ENCODE peak calls at places on chromosomes 16 and 17, in eight cellular contexts. F is AG09319, Q is HFF-Myc, G is nucleus accumbens, D is SK-N-MC, P is DMS79, M is ELR, T is lower leg skin. L is an unnamed sample.

GRCh38 chr17:76998839-76999238 is 130.6 kb downstream of the MGAT5B start:
- DNase-seq in F (no peak), Q (no peak), G (no peak), D (no peak), P (no peak), M (no peak), T (no peak), L (no peak)

GRCh38 chr17:78257810-78258322 is 26.4 kb downstream of the TMEM235 start:
- DNase-seq in F (no peak), Q (no peak), G (no peak), D (no peak), P (no peak), M (no peak), T (no peak), L (no peak)

GRCh38 chr17:50149425-50150353 is 788 bp downstream of the PPP1R9B start:
- DNase-seq in F (no peak), Q (no peak), G (peak; percentile 25), D (no peak), P (no peak), M (peak; percentile 85), T (no peak), L (no peak)

GRCh38 chr17:4247981-4248388 is 15.8 kb downstream of the ANKFY1 start:
- DNase-seq in F (no peak), Q (no peak), G (no peak), D (no peak), P (peak; percentile 71), M (no peak), T (no peak), L (no peak)

GRCh38 chr17:58498177-58498828 is 10.1 kb upstream of the HSF5 start:
- DNase-seq in F (no peak), Q (no peak), G (no peak), D (no peak), P (no peak), M (no peak), T (no peak), L (no peak)

GRCh38 chr16:57976331-57976796 is 5.4 kb upstream of the CNGB1 start:
- DNase-seq in F (no peak), Q (no peak), G (peak; percentile 35), D (no peak), P (no peak), M (no peak), T (no peak), L (no peak)

GRCh38 chr17:2800367-2800766 is 4.1 kb downstream of the RAP1GAP2 start:
- DNase-seq in F (no peak), Q (no peak), G (no peak), D (no peak), P (no peak), M (no peak), T (no peak), L (no peak)

GRCh38 chr17:16926061-16926511 is 45.8 kb downstream of the TNFRSF13B start:
- DNase-seq in F (no peak), Q (no peak), G (no peak), D (no peak), P (no peak), M (no peak), T (peak; percentile 56), L (no peak)

GRCh38 chr16:7581175-7581574 is 248.5 kb downstream of the RBFOX1 start:
- DNase-seq in F (no peak), Q (no peak), G (no peak), D (no peak), P (no peak), M (no peak), T (no peak), L (no peak)

GRCh38 chr16:75203667-75204409 is 3.1 kb downstream of the CTRB2 start:
- DNase-seq in F (no peak), Q (no peak), G (no peak), D (no peak), P (no peak), M (no peak), T (no peak), L (no peak)

GRCh38 chr16:714079-714478 is 839 bp upstream of the METRN start:
- DNase-seq in F (no peak), Q (no peak), G (no peak), D (no peak), P (no peak), M (peak; percentile 71), T (no peak), L (no peak)

GRCh38 chr16:54070944-54071343 is 215.6 kb downstream of the IRX3 start:
- DNase-seq in F (no peak), Q (no peak), G (no peak), D (no peak), P (no peak), M (no peak), T (no peak), L (no peak)

GRCh38 chr17:80418589-80418988 is 3.6 kb downstream of the ENDOV start:
- DNase-seq in F (no peak), Q (no peak), G (no peak), D (no peak), P (no peak), M (no peak), T (no peak), L (no peak)

GRCh38 chr17:79023886-79024771 is at the start of gene C1QTNF1:
- DNase-seq in F (no peak), Q (no peak), G (no peak), D (no peak), P (no peak), M (peak; percentile 71), T (peak; percentile 92), L (no peak)

GRCh38 chr17:42284020-42284369 is 4.3 kb upstream of the STAT5A start:
- DNase-seq in F (no peak), Q (no peak), G (no peak), D (no peak), P (no peak), M (no peak), T (no peak), L (no peak)

GRCh38 chr17:30970757-30971567 is at the start of gene RNF135:
- DNase-seq in F (peak; percentile 72), Q (peak; percentile 42), G (peak; percentile 54), D (no peak), P (peak; percentile 73), M (peak; percentile 93), T (peak; percentile 95), L (peak; percentile 54)

GRCh38 chr17:34703533-34703932 is 124.2 kb downstream of the TMEM132E start:
- DNase-seq in F (no peak), Q (peak; percentile 43), G (no peak), D (peak; percentile 34), P (no peak), M (peak; percentile 42), T (peak; percentile 37), L (peak; percentile 6)

GRCh38 chr17:75504347-75505151 is 10.8 kb downstream of the CASKIN2 start:
- DNase-seq in F (no peak), Q (no peak), G (no peak), D (no peak), P (no peak), M (peak; percentile 52), T (no peak), L (no peak)

GRCh38 chr17:57921342-57921741 is 33.9 kb downstream of the CUEDC1 start:
- DNase-seq in F (no peak), Q (no peak), G (no peak), D (no peak), P (no peak), M (no peak), T (no peak), L (no peak)

GRCh38 chr17:75308732-75309629 is 19.7 kb upstream of the SLC25A19 start:
- DNase-seq in F (no peak), Q (no peak), G (no peak), D (no peak), P (no peak), M (no peak), T (no peak), L (no peak)

GRCh38 chr17:67132366-67132765 is 88.0 kb downstream of the CACNG1 start:
- DNase-seq in F (no peak), Q (no peak), G (no peak), D (no peak), P (no peak), M (no peak), T (no peak), L (no peak)

GRCh38 chr16:31436221-31437045 is 6.2 kb downstream of the ZNF843 start:
- DNase-seq in F (no peak), Q (no peak), G (no peak), D (no peak), P (no peak), M (no peak), T (no peak), L (no peak)

GRCh38 chr16:82801361-82801760 is 174.6 kb downstream of the CDH13 start:
- DNase-seq in F (no peak), Q (no peak), G (no peak), D (no peak), P (no peak), M (peak; percentile 67), T (no peak), L (no peak)

GRCh38 chr16:86783626-86784266 is 205.4 kb downstream of the FOXL1 start:
- DNase-seq in F (no peak), Q (no peak), G (peak; percentile 39), D (no peak), P (no peak), M (no peak), T (no peak), L (no peak)

GRCh38 chr17:73586921-73587680 is 57.1 kb downstream of the SDK2 start:
- DNase-seq in F (no peak), Q (no peak), G (peak; percentile 30), D (no peak), P (no peak), M (peak; percentile 2), T (no peak), L (no peak)

GRCh38 chr17:40363480-40363838 is 1.1 kb downstream of the GJD3 start:
- DNase-seq in F (no peak), Q (no peak), G (no peak), D (no peak), P (no peak), M (peak; percentile 43), T (no peak), L (no peak)

GRCh38 chr17:72467841-72468653 is 347.2 kb downstream of the SOX9 start:
- DNase-seq in F (peak; percentile 79), Q (peak; percentile 65), G (no peak), D (no peak), P (no peak), M (peak; percentile 33), T (peak; percentile 86), L (no peak)

GRCh38 chr16:75341934-75342811 is 90.7 kb upstream of the BCAR1 start:
- DNase-seq in F (no peak), Q (no peak), G (no peak), D (no peak), P (no peak), M (peak; percentile 82), T (no peak), L (peak; percentile 41)

GRCh38 chr16:15652293-15653001 is 2.4 kb downstream of the NDE1 start:
- DNase-seq in F (no peak), Q (no peak), G (no peak), D (no peak), P (no peak), M (no peak), T (peak; percentile 80), L (no peak)

L was measured in astrocyte of the cerebellum.